ENCODE peak calls at places on chromosome 2, in seven cellular contexts. S is CD8-positive, alpha-beta memory T cell; N is SK-N-SH; T is GM23248; G is heart left ventricle; P is WERI-Rb-1; D is psoas muscle. A is an unnamed sample. For H3K27me3, the result is how much of the 10 kb centered on the place peaks cover.

GRCh38 chr2:57862153-57862552 is 184.5 kb upstream of the VRK2 start:
- DNase-seq in G (no peak), P (no peak), N (no peak), T (no peak), S (no peak), D (no peak), A (no peak)

GRCh38 chr2:216877085-216877484 is 17.2 kb upstream of the TNP1 start:
- DNase-seq in P (peak), S (no peak), N (no peak), D (no peak), G (no peak), T (no peak), A (no peak)

GRCh38 chr2:112884869-112885502 is 26.0 kb upstream of the IL37 start:
- DNase-seq in T (peak), S (peak), N (peak), P (peak), G (peak), D (peak), A (no peak)

GRCh38 chr2:85564144-85564563 is 2.9 kb upstream of the GGCX start:
- DNase-seq in P (no peak), D (no peak), S (no peak), N (no peak), T (no peak), G (no peak), A (no peak)

GRCh38 chr2:203341741-203342310 is 13.6 kb downstream of the ABI2 start:
- DNase-seq in D (no peak), S (no peak), P (no peak), N (no peak), T (peak), G (no peak), A (no peak)

GRCh38 chr2:49037197-49037596 is 117.1 kb downstream of the FSHR start:
- DNase-seq in N (no peak), P (no peak), D (no peak), G (no peak), S (no peak), T (no peak), A (no peak)

GRCh38 chr2:233705911-233706506 is 6.7 kb upstream of the UGT1A5 start:
- DNase-seq in G (no peak), D (peak), P (no peak), N (no peak), T (no peak), S (no peak), A (peak)

GRCh38 chr2:240791821-240792657 is 28.0 kb downstream of the KIF1A start:
- DNase-seq in T (no peak), N (no peak), P (no peak), D (peak), S (peak), G (no peak), A (no peak)

GRCh38 chr2:59630789-59631188 is 922.7 kb downstream of the BCL11A start:
- DNase-seq in G (no peak), N (no peak), D (no peak), T (no peak), P (no peak), S (no peak), A (no peak)

GRCh38 chr2:191577611-191578010 is 100.3 kb upstream of the NABP1 start:
- DNase-seq in G (no peak), P (no peak), S (no peak), T (peak), D (no peak), N (no peak), A (no peak)

GRCh38 chr2:230661072-230661957 is 51.3 kb upstream of the CAB39 start:
- DNase-seq in T (no peak), N (no peak), G (no peak), S (peak), P (no peak), D (no peak), A (no peak)

GRCh38 chr2:42964444-42965081 is 172.2 kb upstream of the HAAO start:
- DNase-seq in S (no peak), G (peak), T (peak), N (no peak), P (no peak), D (peak), A (peak)

GRCh38 chr2:237085261-237086221 is at the start of gene COPS8:
- DNase-seq in P (peak), S (peak), N (peak), G (peak), T (peak), D (peak), A (peak)

GRCh38 chr2:218194880-218195279 is 22.1 kb upstream of the ARPC2 start:
- DNase-seq in G (no peak), P (no peak), N (no peak), D (no peak), S (no peak), T (no peak), A (no peak)

GRCh38 chr2:88554189-88554588 is 73.1 kb downstream of the EIF2AK3 start:
- DNase-seq in P (no peak), T (no peak), G (no peak), N (no peak), S (no peak), D (no peak), A (no peak)

GRCh38 chr2:216635701-216636541 is 2.7 kb downstream of the IGFBP2 start:
- DNase-seq in P (peak), T (no peak), N (peak), S (no peak), G (peak), D (no peak), A (no peak)

GRCh38 chr2:148173168-148173567 is 152.3 kb downstream of the MBD5 start:
- DNase-seq in D (no peak), T (no peak), N (no peak), P (no peak), S (no peak), G (no peak), A (no peak)

GRCh38 chr2:128797937-128798336 is 479.3 kb upstream of the HS6ST1 start:
- DNase-seq in P (no peak), N (no peak), G (peak), S (no peak), T (no peak), D (no peak), A (no peak)

GRCh38 chr2:169363027-169363569 is 764 bp upstream of the LRP2 start:
- DNase-seq in S (no peak), P (no peak), N (peak), D (no peak), T (no peak), G (no peak), A (no peak)

GRCh38 chr2:169362346-169363026 is at the start of gene LRP2:
- DNase-seq in D (no peak), P (peak), G (no peak), N (peak), T (peak), S (peak), A (peak)

GRCh38 chr2:169365093-169365483 is 2.8 kb upstream of the LRP2 start:
- DNase-seq in N (no peak), G (no peak), S (no peak), P (no peak), T (no peak), D (no peak), A (no peak)

GRCh38 chr2:169363570-169364150 is 1.3 kb upstream of the LRP2 start:
- DNase-seq in N (peak), P (peak), G (peak), T (peak), D (peak), S (peak), A (peak)

DNA sequence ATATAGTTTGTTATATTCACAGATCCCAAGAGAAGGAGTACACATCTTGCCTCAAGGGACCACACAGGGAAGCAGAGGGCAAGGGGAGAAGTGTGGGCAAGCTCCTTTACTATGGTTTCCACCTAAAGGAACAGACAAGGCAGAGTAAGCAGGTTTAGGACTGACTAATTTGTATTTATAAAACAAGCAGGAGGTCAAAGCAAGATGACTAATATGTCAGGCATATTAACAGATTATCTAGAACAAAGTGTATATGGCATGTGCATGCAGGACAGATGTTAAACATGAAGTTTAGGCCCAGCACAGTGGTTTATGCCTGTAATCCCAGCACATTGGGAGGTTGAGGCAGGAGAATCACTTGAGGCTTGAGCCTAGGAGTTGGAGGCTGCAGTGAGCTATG is 3.7 kb upstream of the LRP2 start:
- DNase-seq in S (no peak), D (no peak), G (no peak), T (no peak), N (no peak), P (no peak), A (no peak)
- H3K27me3 ChIP-seq in S (under half), D (under half), G (under half), T (under half), N (under half), P (half or more), A (under half)

GRCh38 chr2:118943286-118943685 is 1.3 kb downstream of the MARCO start:
- DNase-seq in N (no peak), G (no peak), T (no peak), P (no peak), D (no peak), S (no peak), A (no peak)

GRCh38 chr2:118940008-118940407 is 2.0 kb upstream of the MARCO start:
- DNase-seq in G (no peak), T (no peak), P (no peak), D (no peak), N (no peak), S (no peak), A (no peak)

GRCh38 chr2:118945921-118946320 is 3.9 kb downstream of the MARCO start:
- DNase-seq in N (no peak), G (no peak), T (peak), S (no peak), D (no peak), P (no peak), A (no peak)

GRCh38 chr2:118940486-118941120 is 1.4 kb upstream of the MARCO start:
- DNase-seq in D (peak), N (no peak), S (no peak), T (no peak), G (peak), P (no peak), A (no peak)

DNA sequence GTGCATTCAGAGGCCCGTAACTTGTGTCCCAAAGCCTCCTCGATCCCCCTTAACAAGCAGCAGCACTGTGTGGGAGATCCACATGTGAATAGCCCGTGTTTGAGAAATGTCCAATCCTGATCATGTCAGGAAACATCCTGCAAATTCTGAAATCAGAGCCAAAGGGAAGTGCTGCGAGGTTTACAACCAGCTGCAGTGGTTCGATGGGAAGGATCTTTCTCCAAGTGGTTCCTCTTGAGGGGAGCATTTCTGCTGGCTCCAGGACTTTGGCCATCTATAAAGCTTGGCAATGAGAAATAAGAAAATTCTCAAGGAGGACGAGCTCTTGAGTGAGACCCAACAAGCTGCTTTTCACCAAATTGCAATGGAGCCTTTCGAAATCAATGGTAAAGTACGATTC is at the start of gene MARCO:
- DNase-seq in P (no peak), N (no peak), S (no peak), G (no peak), T (no peak), D (no peak), A (no peak)
- H3K4me3 ChIP-seq in P (no peak), N (no peak), S (no peak), G (no peak), T (no peak), D (no peak), A (no peak)

GRCh38 chr2:65786001-65786400 is 353.6 kb upstream of the SPRED2 start:
- DNase-seq in D (no peak), N (no peak), P (no peak), G (no peak), T (no peak), S (no peak), A (no peak)

GRCh38 chr2:65786765-65787164 is 354.4 kb upstream of the SPRED2 start:
- DNase-seq in G (no peak), N (no peak), D (no peak), P (no peak), T (no peak), S (no peak), A (no peak)

GRCh38 chr2:65782186-65782585 is 349.8 kb upstream of the SPRED2 start:
- DNase-seq in N (no peak), P (no peak), D (no peak), G (no peak), S (no peak), T (no peak), A (no peak)

GRCh38 chr2:65781756-65782155 is 349.4 kb upstream of the SPRED2 start:
- DNase-seq in D (no peak), N (no peak), T (no peak), P (no peak), S (no peak), G (no peak), A (no peak)

DNA sequence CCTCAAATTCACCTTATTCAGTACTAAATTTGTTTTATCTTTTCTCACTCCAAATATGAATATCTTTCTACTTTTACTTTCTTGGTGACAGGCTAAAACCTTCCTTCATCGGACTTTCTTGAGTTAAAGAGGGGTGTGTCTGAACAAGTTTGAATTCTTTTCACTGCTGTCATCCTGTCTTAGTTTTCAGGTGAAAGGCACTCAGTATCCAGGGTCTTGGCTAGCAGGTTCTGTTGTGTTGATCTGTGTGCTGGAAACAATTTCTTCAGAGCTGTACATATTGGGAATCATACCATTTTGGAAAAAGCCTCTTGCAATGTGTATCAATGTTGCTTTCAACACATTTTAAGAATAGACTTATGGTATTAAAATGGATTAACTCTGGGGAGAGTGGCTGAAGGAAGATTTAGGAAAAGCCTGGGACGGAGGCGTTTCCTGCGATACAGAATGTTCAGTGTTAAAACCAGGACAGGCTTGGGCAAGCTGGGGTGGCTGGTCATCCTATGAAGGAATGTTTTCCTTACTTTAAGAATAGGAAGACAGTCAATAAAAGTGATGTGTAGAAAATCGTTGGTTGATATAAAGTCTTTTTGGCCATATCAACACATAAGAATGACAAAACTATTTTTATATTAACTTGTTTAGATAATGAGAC is 350.7 kb upstream of the SPRED2 start:
- DNase-seq in P (no peak), N (no peak), D (no peak), T (no peak), G (no peak), S (no peak), A (no peak)
- H3K27me3 ChIP-seq in P (half or more), N (under half), D (under half), T (under half), G (under half), S (under half), A (under half)

DNA sequence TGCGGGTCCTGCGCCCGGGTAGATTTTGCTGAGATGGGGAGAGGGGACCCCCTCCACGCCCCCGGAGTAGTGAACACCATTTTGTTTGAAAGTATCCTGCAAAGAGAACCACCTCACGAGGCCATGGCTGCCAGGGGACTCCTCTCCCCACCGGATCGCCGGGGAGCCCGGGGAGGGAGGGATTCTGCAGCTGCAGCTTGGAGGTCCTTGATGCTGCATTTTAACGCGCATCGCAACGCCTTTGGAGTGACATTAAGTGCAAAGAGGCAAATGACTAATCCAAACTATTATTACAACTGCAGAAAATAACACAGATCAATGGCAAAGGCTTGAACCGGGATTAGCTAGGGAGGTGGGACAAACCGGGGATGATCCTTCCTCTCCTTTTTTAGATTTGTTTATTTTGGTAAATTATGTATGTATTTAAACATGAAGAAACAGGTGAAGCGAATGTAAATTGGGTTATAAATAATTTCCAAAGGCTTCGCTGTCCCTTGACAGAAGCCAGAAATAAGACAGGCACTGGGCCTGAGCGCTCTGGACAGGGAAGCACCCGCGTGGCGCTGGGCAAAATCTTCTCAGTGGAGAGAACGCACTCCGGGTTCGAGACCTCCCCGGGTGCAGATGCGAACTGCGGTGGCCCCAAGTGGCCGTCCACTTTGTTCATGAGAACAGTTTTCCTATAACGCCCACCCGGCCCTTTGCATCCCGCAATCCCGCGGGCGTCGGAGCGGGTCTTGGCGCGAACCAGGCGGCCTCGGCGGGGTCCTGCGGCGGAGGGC is 860 bp upstream of the DPYSL5 start:
- DNase-seq in T (no peak), G (no peak), P (peak), D (no peak), S (no peak), N (no peak), A (no peak)
- H3K4me3 ChIP-seq in T (no peak), G (peak), P (peak), D (peak), S (no peak), N (peak), A (no peak)

GRCh38 chr2:15721411-15722094 is 129.9 kb downstream of the DDX1 start:
- DNase-seq in S (no peak), T (no peak), G (no peak), N (no peak), D (no peak), P (no peak), A (no peak)
- H3K27me3 ChIP-seq in S (under half), T (under half), G (under half), N (under half), D (under half), P (under half), A (under half)

GRCh38 chr2:132886574-132886973 is 216.6 kb upstream of the LYPD1 start:
- DNase-seq in N (no peak), S (no peak), T (no peak), P (no peak), G (no peak), D (no peak), A (no peak)
- H3K4me3 ChIP-seq in N (no peak), S (no peak), T (no peak), P (no peak), G (no peak), D (no peak), A (no peak)

GRCh38 chr2:10575566-10576300 is 114.0 kb downstream of the NOL10 start:
- DNase-seq in T (peak), N (no peak), D (no peak), G (no peak), P (no peak), S (no peak), A (no peak)
- H3K27me3 ChIP-seq in T (under half), N (under half), D (under half), G (under half), P (under half), S (under half), A (under half)

GRCh38 chr2:38598200-38598990 is 4.3 kb downstream of the HNRNPLL start:
- DNase-seq in P (no peak), N (no peak), G (no peak), T (peak), S (no peak), D (no peak), A (no peak)
- H3K4me3 ChIP-seq in P (no peak), N (peak), G (no peak), T (peak), S (peak), D (peak), A (no peak)

A was measured in MG63.